ENCODE peak calls at places on chromosomes 3 and 15, in seven cellular contexts. One of them, this sample, is unnamed.

GRCh38 chr3:15629860-15630597 is 28.5 kb downstream of the BTD start:
- DNase-seq in A549: peak; percentile 86
- DNase-seq in keratinocyte: no peak
- DNase-seq in body of pancreas: peak; percentile 74
- DNase-seq in left ventricle myocardium inferior: no peak
- DNase-seq in sigmoid colon: peak; percentile 85
- DNase-seq in SJSA1: peak; percentile 75
- DNase-seq in this sample: peak; percentile 70

GRCh38 chr15:24985224-24985623 is 30.4 kb downstream of the SNRPN start:
- DNase-seq in A549: no peak
- DNase-seq in keratinocyte: no peak
- DNase-seq in body of pancreas: no peak
- DNase-seq in left ventricle myocardium inferior: no peak
- DNase-seq in sigmoid colon: no peak
- DNase-seq in SJSA1: no peak
- DNase-seq in this sample: no peak

GRCh38 chr15:97425596-97425995 is 534.9 kb upstream of the ARRDC4 start:
- DNase-seq in A549: no peak
- DNase-seq in keratinocyte: no peak
- DNase-seq in body of pancreas: no peak
- DNase-seq in left ventricle myocardium inferior: no peak
- DNase-seq in sigmoid colon: no peak
- DNase-seq in SJSA1: no peak
- DNase-seq in this sample: no peak

GRCh38 chr3:52891164-52891563 is 6.2 kb downstream of the STIMATE start:
- DNase-seq in A549: no peak
- DNase-seq in keratinocyte: no peak
- DNase-seq in body of pancreas: peak; percentile 24
- DNase-seq in left ventricle myocardium inferior: no peak
- DNase-seq in sigmoid colon: no peak
- DNase-seq in SJSA1: no peak
- DNase-seq in this sample: peak; percentile 36

GRCh38 chr15:39411102-39411989 is 169.5 kb upstream of the THBS1 start:
- DNase-seq in A549: no peak
- DNase-seq in keratinocyte: no peak
- DNase-seq in body of pancreas: no peak
- DNase-seq in left ventricle myocardium inferior: no peak
- DNase-seq in sigmoid colon: no peak
- DNase-seq in SJSA1: no peak
- DNase-seq in this sample: no peak

GRCh38 chr15:76199106-76200082 is 111.9 kb downstream of the ETFA start:
- DNase-seq in A549: no peak
- DNase-seq in keratinocyte: no peak
- DNase-seq in body of pancreas: peak; percentile 35
- DNase-seq in left ventricle myocardium inferior: peak; percentile 56
- DNase-seq in sigmoid colon: peak; percentile 88
- DNase-seq in SJSA1: peak; percentile 73
- DNase-seq in this sample: no peak

GRCh38 chr3:24220859-24221657 is 273.6 kb downstream of the THRB start:
- DNase-seq in A549: peak; percentile 53
- DNase-seq in keratinocyte: peak; percentile 75
- DNase-seq in body of pancreas: peak; percentile 9
- DNase-seq in left ventricle myocardium inferior: no peak
- DNase-seq in sigmoid colon: peak; percentile 82
- DNase-seq in SJSA1: peak; percentile 65
- DNase-seq in this sample: no peak

GRCh38 chr15:31265871-31266711 is 60.5 kb upstream of the KLF13 start:
- DNase-seq in A549: no peak
- DNase-seq in keratinocyte: no peak
- DNase-seq in body of pancreas: no peak
- DNase-seq in left ventricle myocardium inferior: peak; percentile 43
- DNase-seq in sigmoid colon: peak; percentile 75
- DNase-seq in SJSA1: peak; percentile 34
- DNase-seq in this sample: peak; percentile 59

GRCh38 chr3:169218314-169218983 is 445.1 kb downstream of the MECOM start:
- DNase-seq in A549: peak; percentile 24
- DNase-seq in keratinocyte: no peak
- DNase-seq in body of pancreas: peak; percentile 67
- DNase-seq in left ventricle myocardium inferior: peak; percentile 28
- DNase-seq in sigmoid colon: no peak
- DNase-seq in SJSA1: no peak
- DNase-seq in this sample: peak; percentile 43

GRCh38 chr3:97817965-97818364 is 3.8 kb upstream of the CRYBG3 start:
- DNase-seq in A549: no peak
- DNase-seq in keratinocyte: no peak
- DNase-seq in body of pancreas: no peak
- DNase-seq in left ventricle myocardium inferior: no peak
- DNase-seq in sigmoid colon: no peak
- DNase-seq in SJSA1: no peak
- DNase-seq in this sample: no peak

GRCh38 chr15:28917791-28918140 is 32.0 kb downstream of the APBA2 start:
- DNase-seq in A549: no peak
- DNase-seq in keratinocyte: no peak
- DNase-seq in body of pancreas: no peak
- DNase-seq in left ventricle myocardium inferior: no peak
- DNase-seq in sigmoid colon: no peak
- DNase-seq in SJSA1: no peak
- DNase-seq in this sample: no peak

GRCh38 chr15:99249270-99249817 is at the start of gene TTC23:
- DNase-seq in A549: peak; percentile 91
- DNase-seq in keratinocyte: no peak
- DNase-seq in body of pancreas: peak; percentile 53
- DNase-seq in left ventricle myocardium inferior: no peak
- DNase-seq in sigmoid colon: no peak
- DNase-seq in SJSA1: no peak
- DNase-seq in this sample: peak; percentile 31

GRCh38 chr15:70179309-70179892 is 81.7 kb upstream of the TLE3 start:
- DNase-seq in A549: no peak
- DNase-seq in keratinocyte: no peak
- DNase-seq in body of pancreas: no peak
- DNase-seq in left ventricle myocardium inferior: no peak
- DNase-seq in sigmoid colon: peak; percentile 21
- DNase-seq in SJSA1: no peak
- DNase-seq in this sample: no peak

GRCh38 chr15:98604983-98605382 is 43.4 kb upstream of the IGF1R start:
- DNase-seq in A549: no peak
- DNase-seq in keratinocyte: no peak
- DNase-seq in body of pancreas: peak; percentile 95
- DNase-seq in left ventricle myocardium inferior: no peak
- DNase-seq in sigmoid colon: no peak
- DNase-seq in SJSA1: peak; percentile 23
- DNase-seq in this sample: no peak

GRCh38 chr3:187315872-187316271 is 24.3 kb upstream of the MASP1 start:
- DNase-seq in A549: no peak
- DNase-seq in keratinocyte: no peak
- DNase-seq in body of pancreas: no peak
- DNase-seq in left ventricle myocardium inferior: no peak
- DNase-seq in sigmoid colon: no peak
- DNase-seq in SJSA1: no peak
- DNase-seq in this sample: no peak

GRCh38 chr3:23805228-23805880 is 401 bp upstream of the UBE2E1 start:
- DNase-seq in A549: no peak
- DNase-seq in keratinocyte: no peak
- DNase-seq in body of pancreas: no peak
- DNase-seq in left ventricle myocardium inferior: no peak
- DNase-seq in sigmoid colon: peak; percentile 67
- DNase-seq in SJSA1: no peak
- DNase-seq in this sample: no peak

GRCh38 chr15:64334530-64334929 is 21.4 kb downstream of the CSNK1G1 start:
- DNase-seq in A549: peak; percentile 44
- DNase-seq in keratinocyte: no peak
- DNase-seq in body of pancreas: no peak
- DNase-seq in left ventricle myocardium inferior: no peak
- DNase-seq in sigmoid colon: no peak
- DNase-seq in SJSA1: no peak
- DNase-seq in this sample: no peak

GRCh38 chr3:43210049-43211027 is 76.0 kb upstream of the SNRK start:
- DNase-seq in A549: no peak
- DNase-seq in keratinocyte: no peak
- DNase-seq in body of pancreas: peak; percentile 27
- DNase-seq in left ventricle myocardium inferior: no peak
- DNase-seq in sigmoid colon: no peak
- DNase-seq in SJSA1: no peak
- DNase-seq in this sample: no peak
- H3K27ac ChIP-seq in A549: no peak overlapping the region
- H3K27ac ChIP-seq in keratinocyte: no peak overlapping the region
- H3K27ac ChIP-seq in body of pancreas: peak overlapping the region; percentile 80
- H3K27ac ChIP-seq in left ventricle myocardium inferior: peak overlapping the region; percentile 77
- H3K27ac ChIP-seq in sigmoid colon: no peak overlapping the region
- H3K27ac ChIP-seq in SJSA1: no peak overlapping the region
- H3K27ac ChIP-seq in this sample: no peak overlapping the region

GRCh38 chr3:66480666-66481065 is 20.2 kb downstream of the LRIG1 start:
- DNase-seq in A549: no peak
- DNase-seq in keratinocyte: no peak
- DNase-seq in body of pancreas: no peak
- DNase-seq in left ventricle myocardium inferior: no peak
- DNase-seq in sigmoid colon: no peak
- DNase-seq in SJSA1: no peak
- DNase-seq in this sample: no peak

GRCh38 chr3:66481071-66482001 is 19.5 kb downstream of the LRIG1 start:
- DNase-seq in A549: no peak
- DNase-seq in keratinocyte: no peak
- DNase-seq in body of pancreas: peak; percentile 80
- DNase-seq in left ventricle myocardium inferior: no peak
- DNase-seq in sigmoid colon: no peak
- DNase-seq in SJSA1: no peak
- DNase-seq in this sample: no peak

GRCh38 chr3:66484106-66484857 is 16.5 kb downstream of the LRIG1 start:
- DNase-seq in A549: no peak
- DNase-seq in keratinocyte: no peak
- DNase-seq in body of pancreas: no peak
- DNase-seq in left ventricle myocardium inferior: no peak
- DNase-seq in sigmoid colon: no peak
- DNase-seq in SJSA1: no peak
- DNase-seq in this sample: no peak

GRCh38 chr3:66483006-66483928 is 17.6 kb downstream of the LRIG1 start:
- DNase-seq in A549: no peak
- DNase-seq in keratinocyte: no peak
- DNase-seq in body of pancreas: peak; percentile 73
- DNase-seq in left ventricle myocardium inferior: peak; percentile 81
- DNase-seq in sigmoid colon: peak; percentile 94
- DNase-seq in SJSA1: no peak
- DNase-seq in this sample: no peak

DNA sequence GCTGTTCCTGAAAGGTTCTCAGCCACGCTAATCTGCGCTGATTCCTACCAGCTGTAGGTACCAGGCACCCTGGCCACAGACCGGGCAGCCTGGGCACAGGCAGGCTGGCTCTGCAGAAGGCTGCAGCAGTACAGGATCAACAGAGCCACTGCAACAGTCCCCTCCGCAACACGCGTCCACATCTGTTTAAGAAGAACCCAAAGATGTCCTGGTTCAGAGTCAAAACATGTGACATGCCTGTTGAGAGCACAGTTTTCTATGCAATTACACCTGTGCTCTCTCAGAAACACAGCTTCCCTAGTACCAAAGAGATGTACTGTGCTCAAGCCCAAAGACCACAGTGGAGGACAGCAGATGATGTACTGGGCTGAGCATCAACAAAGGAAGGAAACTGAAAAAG is 18.8 kb downstream of the LRIG1 start:
- DNase-seq in A549: no peak
- DNase-seq in keratinocyte: no peak
- DNase-seq in body of pancreas: peak; percentile 56
- DNase-seq in left ventricle myocardium inferior: no peak
- DNase-seq in sigmoid colon: no peak
- DNase-seq in SJSA1: no peak
- DNase-seq in this sample: no peak
- H3K4me1 ChIP-seq in A549: peaks cover 16% of the 10 kb centered on the region
- H3K4me1 ChIP-seq in keratinocyte: peaks cover 4% of the 10 kb centered on the region
- H3K4me1 ChIP-seq in body of pancreas: peaks cover 100% of the 10 kb centered on the region
- H3K4me1 ChIP-seq in left ventricle myocardium inferior: peaks cover 99% of the 10 kb centered on the region
- H3K4me1 ChIP-seq in sigmoid colon: peaks cover 99% of the 10 kb centered on the region
- H3K4me1 ChIP-seq in SJSA1: peaks cover 56% of the 10 kb centered on the region
- H3K4me1 ChIP-seq in this sample: peaks cover 54% of the 10 kb centered on the region

GRCh38 chr3:192408721-192409151 is 318.6 kb downstream of the FGF12 start:
- DNase-seq in A549: no peak
- DNase-seq in keratinocyte: no peak
- DNase-seq in body of pancreas: no peak
- DNase-seq in left ventricle myocardium inferior: peak; percentile 16
- DNase-seq in sigmoid colon: no peak
- DNase-seq in SJSA1: no peak
- DNase-seq in this sample: no peak

GRCh38 chr3:192409203-192409837 is 318.0 kb downstream of the FGF12 start:
- DNase-seq in A549: peak; percentile 43
- DNase-seq in keratinocyte: no peak
- DNase-seq in body of pancreas: peak; percentile 36
- DNase-seq in left ventricle myocardium inferior: peak; percentile 45
- DNase-seq in sigmoid colon: peak; percentile 64
- DNase-seq in SJSA1: no peak
- DNase-seq in this sample: no peak

GRCh38 chr3:192409838-192410683 is 317.3 kb downstream of the FGF12 start:
- DNase-seq in A549: peak; percentile 45
- DNase-seq in keratinocyte: no peak
- DNase-seq in body of pancreas: peak; percentile 11
- DNase-seq in left ventricle myocardium inferior: peak; percentile 18
- DNase-seq in sigmoid colon: no peak
- DNase-seq in SJSA1: no peak
- DNase-seq in this sample: no peak

GRCh38 chr3:192410684-192410960 is 316.7 kb downstream of the FGF12 start:
- DNase-seq in A549: no peak
- DNase-seq in keratinocyte: no peak
- DNase-seq in body of pancreas: no peak
- DNase-seq in left ventricle myocardium inferior: no peak
- DNase-seq in sigmoid colon: no peak
- DNase-seq in SJSA1: no peak
- DNase-seq in this sample: no peak

GRCh38 chr3:192408007-192408655 is 319.2 kb downstream of the FGF12 start:
- DNase-seq in A549: no peak
- DNase-seq in keratinocyte: no peak
- DNase-seq in body of pancreas: peak; percentile 9
- DNase-seq in left ventricle myocardium inferior: peak; percentile 14
- DNase-seq in sigmoid colon: peak; percentile 64
- DNase-seq in SJSA1: no peak
- DNase-seq in this sample: no peak
- H3K4me3 ChIP-seq in A549: peak overlapping the region; percentile 70
- H3K4me3 ChIP-seq in keratinocyte: peak overlapping the region; percentile 38
- H3K4me3 ChIP-seq in body of pancreas: no peak overlapping the region
- H3K4me3 ChIP-seq in left ventricle myocardium inferior: peak overlapping the region; percentile 71
- H3K4me3 ChIP-seq in sigmoid colon: peak overlapping the region; percentile 55
- H3K4me3 ChIP-seq in SJSA1: no peak overlapping the region
- H3K4me3 ChIP-seq in this sample: no peak overlapping the region

GRCh38 chr15:88719654-88720053 is 80.8 kb downstream of the ISG20 start:
- DNase-seq in A549: no peak
- DNase-seq in keratinocyte: no peak
- DNase-seq in body of pancreas: no peak
- DNase-seq in left ventricle myocardium inferior: no peak
- DNase-seq in sigmoid colon: no peak
- DNase-seq in SJSA1: no peak
- DNase-seq in this sample: no peak

GRCh38 chr15:88714782-88715372 is 76.1 kb downstream of the ISG20 start:
- DNase-seq in A549: no peak
- DNase-seq in keratinocyte: no peak
- DNase-seq in body of pancreas: peak; percentile 40
- DNase-seq in left ventricle myocardium inferior: no peak
- DNase-seq in sigmoid colon: no peak
- DNase-seq in SJSA1: no peak
- DNase-seq in this sample: no peak

GRCh38 chr15:88716543-88717341 is 77.9 kb downstream of the ISG20 start:
- DNase-seq in A549: no peak
- DNase-seq in keratinocyte: no peak
- DNase-seq in body of pancreas: no peak
- DNase-seq in left ventricle myocardium inferior: no peak
- DNase-seq in sigmoid colon: no peak
- DNase-seq in SJSA1: no peak
- DNase-seq in this sample: no peak

GRCh38 chr15:88718731-88719130 is 79.9 kb downstream of the ISG20 start:
- DNase-seq in A549: no peak
- DNase-seq in keratinocyte: no peak
- DNase-seq in body of pancreas: no peak
- DNase-seq in left ventricle myocardium inferior: no peak
- DNase-seq in sigmoid colon: no peak
- DNase-seq in SJSA1: no peak
- DNase-seq in this sample: no peak

GRCh38 chr15:88717342-88718017 is 78.7 kb downstream of the ISG20 start:
- DNase-seq in A549: no peak
- DNase-seq in keratinocyte: no peak
- DNase-seq in body of pancreas: no peak
- DNase-seq in left ventricle myocardium inferior: no peak
- DNase-seq in sigmoid colon: no peak
- DNase-seq in SJSA1: no peak
- DNase-seq in this sample: no peak
- H3K27ac ChIP-seq in A549: no peak overlapping the region
- H3K27ac ChIP-seq in keratinocyte: no peak overlapping the region
- H3K27ac ChIP-seq in body of pancreas: no peak overlapping the region
- H3K27ac ChIP-seq in left ventricle myocardium inferior: no peak overlapping the region
- H3K27ac ChIP-seq in sigmoid colon: no peak overlapping the region
- H3K27ac ChIP-seq in SJSA1: no peak overlapping the region
- H3K27ac ChIP-seq in this sample: no peak overlapping the region